ENCODE peak calls at places on chromosomes 13 and 19, in four cellular contexts. D is CD8-positive, alpha-beta T cell; A is BJ; I is H1. S is an unnamed sample.

GRCh38 chr13:41231786-41232185 is 31.6 kb downstream of the MTRF1 start:
- DNase-seq in I (no peak), A (no peak), D (no peak), S (no peak)

GRCh38 chr13:43805681-43806128 is 18.9 kb upstream of the ENOX1 start:
- DNase-seq in A (no peak), D (no peak), I (no peak), S (no peak)

GRCh38 chr13:109275848-109276247 is 510.5 kb downstream of the IRS2 start:
- DNase-seq in I (no peak), A (no peak), D (no peak), S (no peak)

GRCh38 chr13:30968734-30969335 is 36.4 kb downstream of the TEX26 start:
- DNase-seq in A (peak; percentile 23), D (no peak), I (no peak), S (no peak)

GRCh38 chr13:52348983-52349780 is 56.8 kb downstream of the THSD1 start:
- DNase-seq in D (no peak), A (peak; percentile 55), I (no peak), S (no peak)

GRCh38 chr13:50676602-50677001 is 166.9 kb downstream of the DLEU7 start:
- DNase-seq in I (no peak), A (peak; percentile 31), D (no peak), S (no peak)

GRCh38 chr13:80151016-80151415 is 189.9 kb downstream of the SPRY2 start:
- DNase-seq in I (no peak), A (no peak), D (no peak), S (no peak)

GRCh38 chr19:13669780-13670355 is 94.5 kb upstream of the MRI1 start:
- DNase-seq in I (no peak), A (no peak), D (no peak), S (no peak)

GRCh38 chr13:61277088-61277487 is 138.6 kb downstream of the PCDH20 start:
- DNase-seq in D (no peak), A (no peak), I (no peak), S (no peak)

GRCh38 chr19:821976-822773 is 420 bp upstream of the PLPPR3 start:
- DNase-seq in A (no peak), I (no peak), D (no peak), S (no peak)

GRCh38 chr19:50843701-50844221 is 10.4 kb upstream of the KLK15 start:
- DNase-seq in I (no peak), A (no peak), D (no peak), S (no peak)

GRCh38 chr19:8654591-8655339 is 24.3 kb downstream of the NFILZ start:
- DNase-seq in D (peak; percentile 86), A (no peak), I (peak; percentile 13), S (peak; percentile 56)

GRCh38 chr13:71015516-71015915 is 851.5 kb downstream of the DACH1 start:
- DNase-seq in I (no peak), A (no peak), D (no peak), S (no peak)

GRCh38 chr19:51417107-51417806 is at the start of gene SIGLEC10:
- DNase-seq in I (no peak), D (no peak), A (no peak), S (peak; percentile 89)

GRCh38 chr13:105908581-105908980 is 626.9 kb downstream of the EFNB2 start:
- DNase-seq in D (no peak), A (no peak), I (no peak), S (no peak)

GRCh38 chr13:77026255-77026782 is 640 bp downstream of the FBXL3 start:
- DNase-seq in A (no peak), I (no peak), D (peak; percentile 84), S (peak; percentile 77)

GRCh38 chr19:18274303-18274775 is at the start of gene IQCN:
- DNase-seq in I (no peak), D (no peak), A (no peak), S (no peak)

GRCh38 chr13:99150575-99151370 is 49.9 kb upstream of the UBAC2 start:
- DNase-seq in A (peak; percentile 89), I (no peak), D (no peak), S (no peak)

GRCh38 chr19:52297601-52298358 is 811 bp downstream of the ZNF480 start:
- DNase-seq in D (no peak), A (no peak), I (no peak), S (peak; percentile 47)

GRCh38 chr19:47544476-47544875 is 28.5 kb downstream of the ZNF541 start:
- DNase-seq in I (no peak), D (no peak), A (no peak), S (no peak)

GRCh38 chr19:57665261-57665806 is 3.4 kb upstream of the ZSCAN4 start:
- DNase-seq in A (no peak), D (no peak), I (no peak), S (no peak)

GRCh38 chr13:75489502-75490263 is 7.7 kb upstream of the TBC1D4 start:
- DNase-seq in I (no peak), D (no peak), A (peak; percentile 45), S (no peak)

GRCh38 chr13:44184740-44185139 is 188.9 kb upstream of the SERP2 start:
- DNase-seq in I (no peak), D (no peak), A (no peak), S (no peak)

GRCh38 chr13:45951724-45952123 is 100.2 kb upstream of the SIAH3 start:
- DNase-seq in A (no peak), I (no peak), D (no peak), S (no peak)

GRCh38 chr13:35723061-35723461 is 246.6 kb upstream of the MAB21L1 start:
- DNase-seq in A (no peak), D (no peak), I (no peak), S (no peak)

GRCh38 chr13:27961227-27962085 is 7.7 kb downstream of the CDX2 start:
- DNase-seq in I (no peak), A (no peak), D (peak; percentile 40), S (no peak)

GRCh38 chr13:27959976-27960361 is 9.1 kb downstream of the CDX2 start:
- DNase-seq in I (no peak), A (no peak), D (no peak), S (no peak)

GRCh38 chr13:27958928-27959539 is 10.1 kb downstream of the CDX2 start:
- DNase-seq in I (no peak), D (no peak), A (no peak), S (no peak)

GRCh38 chr13:27962128-27962841 is 6.8 kb downstream of the CDX2 start:
- DNase-seq in I (no peak), A (no peak), D (no peak), S (no peak)

DNA sequence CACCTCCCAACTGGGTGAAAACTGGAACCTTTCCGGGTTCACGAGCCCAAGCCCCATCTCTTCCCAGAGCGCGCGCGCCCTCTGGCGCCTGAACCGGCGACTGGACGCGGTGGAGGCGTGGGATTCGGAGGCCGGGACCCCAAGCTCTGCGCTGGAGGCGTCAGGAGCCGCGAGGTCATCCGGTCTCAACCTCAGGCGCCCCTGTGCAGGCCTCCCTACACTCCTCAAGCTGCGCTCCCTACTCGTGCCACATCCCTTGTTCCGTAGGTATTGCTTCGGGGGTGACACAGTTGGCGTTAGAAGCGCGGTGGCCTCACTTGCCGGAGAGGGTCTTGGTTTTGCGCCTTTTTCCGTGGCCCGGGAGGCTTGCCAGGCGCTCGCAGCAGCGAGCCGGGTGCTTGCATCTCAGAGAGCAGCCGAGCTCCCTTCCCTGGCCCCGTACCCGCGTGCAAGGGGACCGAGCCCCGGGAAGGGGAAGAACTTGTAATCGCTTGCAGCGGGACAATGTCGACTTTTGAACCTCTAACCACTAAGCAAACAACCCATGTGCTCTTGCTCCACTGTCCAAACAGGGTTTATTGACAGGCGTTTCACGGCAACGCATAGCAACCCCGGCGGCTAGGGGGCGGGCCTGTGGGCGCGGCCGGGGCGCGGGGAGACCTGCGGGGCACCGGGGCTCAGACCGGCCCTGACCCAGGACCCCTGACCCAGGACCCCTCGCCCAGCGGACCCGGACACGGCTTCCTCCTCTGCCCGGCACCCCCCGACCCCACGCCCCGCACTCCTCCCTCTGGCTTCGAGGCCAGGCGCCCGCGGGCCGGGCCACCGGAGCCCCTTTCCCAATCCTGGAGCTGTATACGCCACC is 8.5 kb downstream of the CDX2 start:
- DNase-seq in A (no peak), I (no peak), D (peak; percentile 48), S (no peak)
- TF ChIP-seq CTCF in A (peak; percentile 48), I (peak; percentile 81), D (no peak), S (peak; percentile 31)

DNA sequence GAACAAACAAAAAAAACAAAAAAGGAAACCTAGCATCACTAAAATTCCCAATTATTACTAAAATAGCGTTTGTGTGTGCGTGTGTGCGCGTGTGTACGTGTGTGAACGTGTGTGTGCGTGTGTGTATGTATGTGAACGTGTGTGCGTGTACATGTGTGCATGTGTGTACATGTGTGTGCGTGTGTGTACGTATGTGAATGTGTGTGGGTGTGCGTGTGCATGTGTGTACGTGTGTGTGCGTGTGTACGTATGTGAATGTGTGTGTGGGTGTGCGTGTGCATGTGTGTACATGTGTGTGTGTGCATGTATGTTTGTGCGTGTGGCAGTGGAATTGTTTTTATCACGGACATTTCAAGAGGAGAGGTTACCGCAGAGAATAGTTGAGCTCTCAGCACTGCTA is 21.6 kb downstream of the CATSPERD start:
- DNase-seq in D (no peak), I (no peak), A (no peak), S (no peak)
- TF ChIP-seq CTCF in D (no peak), I (no peak), A (no peak), S (no peak)

GRCh38 chr19:36009220-36009619 is 607 bp upstream of the SYNE4 start:
- DNase-seq in I (no peak), A (no peak), D (peak; percentile 54), S (no peak)
- TF ChIP-seq CTCF in I (no peak), A (no peak), D (no peak), S (no peak)

GRCh38 chr19:10866495-10866894 is 4.9 kb upstream of the CARM1 start:
- DNase-seq in I (no peak), A (no peak), D (no peak), S (no peak)
- TF ChIP-seq CTCF in I (no peak), A (no peak), D (no peak), S (no peak)

GRCh38 chr13:110984392-110984791 is 69.5 kb upstream of the ANKRD10 start:
- DNase-seq in A (no peak), I (no peak), D (no peak), S (no peak)

GRCh38 chr13:110984798-110985197 is 69.9 kb upstream of the ANKRD10 start:
- DNase-seq in A (no peak), D (no peak), I (no peak), S (no peak)

GRCh38 chr13:110981379-110981778 is 66.5 kb upstream of the ANKRD10 start:
- DNase-seq in I (no peak), A (no peak), D (no peak), S (no peak)

GRCh38 chr13:110978390-110978789 is 63.5 kb upstream of the ANKRD10 start:
- DNase-seq in I (no peak), D (no peak), A (no peak), S (no peak)

DNA sequence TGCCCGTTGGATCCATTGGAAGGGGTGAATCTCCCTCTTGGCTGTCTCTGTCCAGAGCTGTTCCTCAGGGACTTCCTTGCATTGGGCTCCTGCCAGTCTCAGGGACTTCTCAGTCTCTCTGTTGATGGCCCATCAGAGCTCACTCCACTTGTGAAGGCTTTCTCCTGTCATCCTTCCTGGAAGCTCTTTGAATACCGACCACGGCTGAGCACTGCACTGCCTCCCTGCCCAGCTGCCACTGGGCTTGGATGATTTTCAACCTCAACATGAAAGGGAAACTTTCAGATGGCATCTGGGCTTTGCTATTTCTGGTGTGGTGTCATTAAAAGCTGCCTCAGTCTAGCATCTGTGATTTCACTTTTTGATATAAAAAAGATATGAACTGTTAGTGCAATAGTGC is 66.1 kb upstream of the ANKRD10 start:
- DNase-seq in I (no peak), A (no peak), D (no peak), S (no peak)
- TF ChIP-seq CTCF in I (no peak), A (no peak), D (no peak), S (no peak)